ENCODE peak calls at places on chromosomes 12 and 14, in eight cellular contexts. E, Z, K, T, J, R, C and D are unnamed samples.

GRCh38 chr12:110668480-110669192 is 20.3 kb downstream of the HVCN1 start:
- DNase-seq in Z (no peak), R (no peak), T (no peak), E (no peak), C (no peak), J (no peak), K (no peak), D (no peak)

GRCh38 chr14:76919811-76920571 is 93.8 kb downstream of the LRRC74A start:
- DNase-seq in T (peak), E (peak), C (peak), J (no peak), Z (no peak), K (peak), R (no peak), D (peak)

GRCh38 chr12:129607293-129607692 is 296.5 kb downstream of the TMEM132D start:
- DNase-seq in E (no peak), T (no peak), K (peak), R (no peak), C (no peak), Z (no peak), J (no peak), D (no peak)

GRCh38 chr14:45177081-45177480 is 41.4 kb downstream of the FANCM start:
- DNase-seq in C (peak), Z (no peak), E (no peak), T (no peak), R (no peak), J (no peak), K (no peak), D (no peak)

GRCh38 chr12:100987552-100988277 is 193.1 kb downstream of the ANO4 start:
- DNase-seq in Z (peak), K (peak), T (no peak), R (peak), J (peak), C (peak), E (no peak), D (no peak)

GRCh38 chr12:80512781-80513180 is 68.7 kb downstream of the PTPRQ start:
- DNase-seq in K (peak), Z (no peak), R (no peak), E (no peak), J (no peak), C (no peak), T (no peak), D (no peak)

GRCh38 chr14:100524933-100525243 is 62.3 kb downstream of the BEGAIN start:
- DNase-seq in J (no peak), T (peak), K (peak), C (no peak), R (peak), E (no peak), Z (peak), D (no peak)

GRCh38 chr14:21068521-21069387 is 1.4 kb upstream of the ARHGEF40 start:
- DNase-seq in Z (peak), J (no peak), R (peak), K (peak), E (peak), C (peak), T (peak), D (no peak)

GRCh38 chr12:130639759-130640158 is 76.3 kb downstream of the RIMBP2 start:
- DNase-seq in E (peak), C (no peak), T (no peak), R (no peak), Z (no peak), J (no peak), K (no peak), D (no peak)

GRCh38 chr12:14260011-14260993 is 105.2 kb upstream of the ATF7IP start:
- DNase-seq in T (no peak), Z (peak), C (peak), E (peak), R (peak), K (peak), J (no peak), D (peak)

GRCh38 chr14:33780035-33780434 is 170.8 kb downstream of the EGLN3 start:
- DNase-seq in Z (no peak), C (no peak), K (no peak), R (no peak), T (no peak), J (no peak), E (no peak), D (no peak)

GRCh38 chr12:20003252-20003651 is 365.1 kb upstream of the PDE3A start:
- DNase-seq in C (no peak), R (no peak), E (no peak), K (no peak), Z (no peak), T (no peak), J (no peak), D (no peak)

GRCh38 chr12:114656906-114657596 is 26.9 kb downstream of the TBX3 start:
- DNase-seq in E (peak), T (no peak), Z (no peak), J (no peak), C (no peak), R (no peak), K (no peak), D (no peak)

GRCh38 chr14:103130965-103131364 is 7.7 kb downstream of the TNFAIP2 start:
- DNase-seq in R (no peak), T (no peak), J (peak), E (no peak), Z (no peak), C (no peak), K (no peak), D (peak)

GRCh38 chr14:94542111-94542810 is 19.0 kb upstream of the SERPINA4 start:
- DNase-seq in E (no peak), Z (no peak), K (no peak), T (no peak), C (no peak), R (no peak), J (peak), D (no peak)

GRCh38 chr12:79991586-79991985 is 56.7 kb upstream of the PPP1R12A start:
- DNase-seq in Z (no peak), R (no peak), C (no peak), J (no peak), T (no peak), K (no peak), E (no peak), D (no peak)

GRCh38 chr12:57332646-57333312 is 81.8 kb upstream of the STAC3 start:
- DNase-seq in E (no peak), K (no peak), C (no peak), Z (no peak), R (no peak), T (no peak), J (no peak), D (no peak)

GRCh38 chr12:104182144-104182543 is 33.4 kb upstream of the TXNRD1 start:
- DNase-seq in Z (no peak), T (no peak), R (no peak), K (no peak), J (no peak), E (no peak), C (no peak), D (peak)

GRCh38 chr12:72790273-72790672 is 518.1 kb downstream of the TRHDE start:
- DNase-seq in E (no peak), K (no peak), J (no peak), C (no peak), R (no peak), T (no peak), Z (no peak), D (no peak)

GRCh38 chr14:97703006-97703760 is 906.0 kb downstream of the VRK1 start:
- DNase-seq in C (no peak), T (no peak), K (no peak), R (no peak), J (no peak), E (no peak), Z (no peak), D (no peak)

GRCh38 chr12:53737951-53738833 is 10.9 kb upstream of the CALCOCO1 start:
- DNase-seq in J (no peak), C (no peak), T (no peak), E (no peak), R (peak), K (peak), Z (peak), D (no peak)

GRCh38 chr14:75906680-75907280 is 75.0 kb downstream of the TGFB3 start:
- DNase-seq in K (peak), Z (peak), E (no peak), J (no peak), T (no peak), R (peak), C (peak), D (peak)

GRCh38 chr12:32486158-32486557 is 86.8 kb downstream of the FGD4 start:
- DNase-seq in C (no peak), Z (no peak), E (no peak), T (no peak), K (no peak), J (no peak), R (no peak), D (no peak)

GRCh38 chr14:84643438-84643837 is 886.5 kb upstream of the FLRT2 start:
- DNase-seq in E (peak), R (no peak), K (peak), Z (no peak), C (no peak), J (no peak), T (no peak), D (no peak)

GRCh38 chr14:75229923-75230792 is 48.5 kb upstream of the FOS start:
- DNase-seq in Z (no peak), J (no peak), E (peak), T (peak), K (peak), C (no peak), R (no peak), D (no peak)

GRCh38 chr14:50875359-50876090 is 3.7 kb downstream of the ABHD12B start:
- DNase-seq in E (no peak), C (peak), R (no peak), J (no peak), K (no peak), T (no peak), Z (no peak), D (no peak)

GRCh38 chr12:58395470-58395869 is 454.1 kb downstream of the ATP23 start:
- DNase-seq in K (no peak), J (peak), R (no peak), T (no peak), Z (no peak), E (no peak), C (no peak), D (no peak)

GRCh38 chr12:64088431-64089349 is 133.4 kb downstream of the KICS2 start:
- DNase-seq in J (peak), R (no peak), T (no peak), C (peak), E (peak), K (peak), Z (peak), D (no peak)

GRCh38 chr12:131604146-131604844 is 106.6 kb upstream of the SFSWAP start:
- DNase-seq in Z (no peak), R (no peak), J (no peak), C (peak), E (no peak), T (no peak), K (no peak), D (no peak)

GRCh38 chr12:49041881-49042484 is 18.6 kb downstream of the KMT2D start:
- DNase-seq in K (no peak), E (no peak), J (no peak), C (no peak), T (no peak), R (no peak), Z (no peak), D (no peak)

GRCh38 chr12:125151284-125151683 is 86.0 kb downstream of the AACS start:
- DNase-seq in R (no peak), T (no peak), Z (no peak), K (peak), E (no peak), C (no peak), J (no peak), D (no peak)